ENCODE peak calls at places on chromosomes 6 and 20, in five cellular contexts. P is ELR, Q is Daoy, Z is progenitor cell of endocrine pancreas, L is HEK293T. X is an unnamed sample.
A peak's percentile ranks its signal among the peaks of the same experiment; 100 is the strongest.

GRCh38 chr20:44897133-44897532 is 11.6 kb downstream of the YWHAB start:
- DNase-seq in P (no peak), Q (no peak), Z (no peak), L (no peak), X (no peak)

GRCh38 chr6:87118054-87118453 is 23.1 kb upstream of the CGA start:
- DNase-seq in P (peak; percentile 78), Q (peak; percentile 6), Z (no peak), L (no peak), X (no peak)

GRCh38 chr20:58853976-58854637 is 1.6 kb downstream of the GNAS start:
- DNase-seq in P (no peak), Q (no peak), Z (no peak), L (no peak), X (no peak)

GRCh38 chr6:149859368-149859767 is 4.8 kb downstream of the LRP11 start:
- DNase-seq in P (peak; percentile 74), Q (peak; percentile 65), Z (no peak), L (no peak), X (no peak)

GRCh38 chr6:82076855-82077254 is 170.7 kb downstream of the IBTK start:
- DNase-seq in P (no peak), Q (no peak), Z (no peak), L (no peak), X (no peak)

GRCh38 chr6:54431466-54431865 is 123.2 kb downstream of the TINAG start:
- DNase-seq in P (no peak), Q (no peak), Z (no peak), L (no peak), X (no peak)

GRCh38 chr6:169851641-169852503 is 100.5 kb downstream of the ERMARD start:
- DNase-seq in P (peak; percentile 51), Q (peak; percentile 83), Z (no peak), L (no peak), X (no peak)

GRCh38 chr20:23868321-23868720 is 11.2 kb downstream of the CST5 start:
- DNase-seq in P (no peak), Q (no peak), Z (no peak), L (no peak), X (peak; percentile 71)

GRCh38 chr6:35017461-35018183 is 123.5 kb downstream of the TCP11 start:
- DNase-seq in P (no peak), Q (no peak), Z (no peak), L (no peak), X (no peak)

GRCh38 chr6:15255481-15256414 is 9.9 kb downstream of the JARID2 start:
- DNase-seq in P (no peak), Q (no peak), Z (no peak), L (no peak), X (no peak)